ENCODE peak calls at places on chromosomes 7 and 10, in ten cellular contexts. J is fibroblast of lung; T is activated T-cell treated with anti-CD3 and anti-CD28 coated beads, Interleukin-2, amount 50 U/mL, for 72 hours; B is GM20000; E is cardiac muscle cell; C is CD8-positive, alpha-beta T cell; K is HTR-8/SVneo; Y is NCI-H774; L is caudate nucleus; I is epithelial cell of prostate. X is an unnamed sample.

GRCh38 chr10:31920538-31920937 is 8.1 kb downstream of the ARHGAP12 start:
- DNase-seq in J (no peak), K (no peak), T (no peak), E (no peak), C (no peak), B (peak; percentile 8), I (no peak), L (no peak), Y (no peak), X (no peak)

GRCh38 chr10:112754001-112754411 is 196.0 kb upstream of the TCF7L2 start:
- DNase-seq in L (no peak), B (no peak), E (no peak), T (no peak), I (no peak), C (no peak), K (no peak), Y (no peak), J (peak; percentile 23), X (no peak)

GRCh38 chr7:81367335-81367801 is 402.5 kb downstream of the HGF start:
- DNase-seq in B (no peak), L (no peak), I (no peak), T (no peak), K (no peak), C (no peak), J (peak; percentile 78), E (no peak), Y (no peak), X (peak; percentile 80)

GRCh38 chr7:16773884-16774283 is 20.3 kb downstream of the TSPAN13 start:
- DNase-seq in J (peak; percentile 16), T (no peak), K (no peak), E (no peak), I (no peak), Y (no peak), C (no peak), L (no peak), B (no peak), X (no peak)

GRCh38 chr10:28592953-28593352 is 60.0 kb downstream of the WAC start:
- DNase-seq in L (no peak), B (no peak), C (no peak), T (no peak), K (peak; percentile 51), Y (no peak), J (peak; percentile 86), E (no peak), I (peak; percentile 24), X (peak; percentile 32)

GRCh38 chr7:33053716-33054115 is 8.9 kb downstream of the NT5C3A start:
- DNase-seq in L (no peak), I (no peak), C (no peak), J (no peak), E (no peak), B (no peak), K (no peak), Y (no peak), T (no peak), X (no peak)

GRCh38 chr10:47378606-47379444 is 5.3 kb downstream of the ZNF488 start:
- DNase-seq in B (no peak), Y (no peak), C (no peak), I (no peak), J (no peak), T (no peak), E (no peak), L (no peak), K (no peak), X (no peak)

GRCh38 chr7:37694208-37695080 is 10.9 kb downstream of the GPR141 start:
- DNase-seq in T (no peak), E (no peak), Y (no peak), B (no peak), J (no peak), I (no peak), K (no peak), L (no peak), C (no peak), X (no peak)

GRCh38 chr7:41847171-41847570 is 144.3 kb upstream of the INHBA start:
- DNase-seq in T (no peak), J (no peak), K (no peak), L (no peak), Y (no peak), C (no peak), I (no peak), B (no peak), E (no peak), X (no peak)

GRCh38 chr7:32569388-32570289 is 74.3 kb downstream of the AVL9 start:
- DNase-seq in L (no peak), B (no peak), J (no peak), C (no peak), E (no peak), Y (no peak), I (no peak), T (no peak), K (no peak), X (no peak)

GRCh38 chr10:132838346-132838970 is 52.5 kb upstream of the NKX6-2 start:
- DNase-seq in E (no peak), I (no peak), Y (no peak), L (no peak), T (no peak), C (no peak), K (no peak), J (no peak), B (no peak), X (no peak)

X was measured in GM04503.